ENCODE peak calls at places on chromosomes 11 and 22, in five cellular contexts. One of them, this sample, is unnamed.

GRCh38 chr11:3160252-3161031 is 4.7 kb downstream of the OSBPL5 start:
- DNase-seq in AG10803: peak
- DNase-seq in iPS-NIHi11: peak
- DNase-seq in anterior cingulate cortex: peak
- DNase-seq in CD4-positive, alpha-beta T cell: no peak
- DNase-seq in this sample: peak

GRCh38 chr11:6586434-6587359 is 16.7 kb downstream of the RRP8 start:
- DNase-seq in AG10803: peak
- DNase-seq in iPS-NIHi11: no peak
- DNase-seq in anterior cingulate cortex: no peak
- DNase-seq in CD4-positive, alpha-beta T cell: no peak
- DNase-seq in this sample: no peak

GRCh38 chr11:63007920-63008319 is 7.7 kb downstream of the SLC22A8 start:
- DNase-seq in AG10803: no peak
- DNase-seq in iPS-NIHi11: no peak
- DNase-seq in anterior cingulate cortex: no peak
- DNase-seq in CD4-positive, alpha-beta T cell: no peak
- DNase-seq in this sample: no peak

GRCh38 chr22:24146190-24146616 is 35.1 kb upstream of the SUSD2 start:
- DNase-seq in AG10803: peak
- DNase-seq in iPS-NIHi11: peak
- DNase-seq in anterior cingulate cortex: no peak
- DNase-seq in CD4-positive, alpha-beta T cell: no peak
- DNase-seq in this sample: peak

GRCh38 chr22:43884600-43885318 is 7.1 kb downstream of the PNPLA5 start:
- DNase-seq in AG10803: peak
- DNase-seq in iPS-NIHi11: peak
- DNase-seq in anterior cingulate cortex: no peak
- DNase-seq in CD4-positive, alpha-beta T cell: peak
- DNase-seq in this sample: peak

GRCh38 chr22:46833228-46833627 is 70.8 kb downstream of the TBC1D22A start:
- DNase-seq in AG10803: no peak
- DNase-seq in iPS-NIHi11: peak
- DNase-seq in anterior cingulate cortex: no peak
- DNase-seq in CD4-positive, alpha-beta T cell: no peak
- DNase-seq in this sample: no peak

GRCh38 chr11:113474362-113475159 is 637 bp downstream of the DRD2 start:
- DNase-seq in AG10803: peak
- DNase-seq in iPS-NIHi11: peak
- DNase-seq in anterior cingulate cortex: peak
- DNase-seq in CD4-positive, alpha-beta T cell: peak
- DNase-seq in this sample: peak

GRCh38 chr11:37595845-37596244 is 997.8 kb upstream of the RAG2 start:
- DNase-seq in AG10803: no peak
- DNase-seq in iPS-NIHi11: no peak
- DNase-seq in anterior cingulate cortex: no peak
- DNase-seq in CD4-positive, alpha-beta T cell: no peak
- DNase-seq in this sample: no peak

GRCh38 chr22:48567213-48567975 is 1260.3 kb downstream of the BRD1 start:
- DNase-seq in AG10803: peak
- DNase-seq in iPS-NIHi11: no peak
- DNase-seq in anterior cingulate cortex: no peak
- DNase-seq in CD4-positive, alpha-beta T cell: no peak
- DNase-seq in this sample: peak

GRCh38 chr11:40293655-40294342 is 1165.7 kb downstream of the LRRC4C start:
- DNase-seq in AG10803: peak
- DNase-seq in iPS-NIHi11: peak
- DNase-seq in anterior cingulate cortex: peak
- DNase-seq in CD4-positive, alpha-beta T cell: no peak
- DNase-seq in this sample: peak

GRCh38 chr11:90434858-90435257 is 212.0 kb upstream of the CHORDC1 start:
- DNase-seq in AG10803: no peak
- DNase-seq in iPS-NIHi11: peak
- DNase-seq in anterior cingulate cortex: no peak
- DNase-seq in CD4-positive, alpha-beta T cell: no peak
- DNase-seq in this sample: peak

GRCh38 chr11:35553831-35554230 is 28.4 kb upstream of the PAMR1 start:
- DNase-seq in AG10803: peak
- DNase-seq in iPS-NIHi11: no peak
- DNase-seq in anterior cingulate cortex: no peak
- DNase-seq in CD4-positive, alpha-beta T cell: no peak
- DNase-seq in this sample: no peak

GRCh38 chr22:30704978-30705377 is 10.3 kb downstream of the OSBP2 start:
- DNase-seq in AG10803: no peak
- DNase-seq in iPS-NIHi11: no peak
- DNase-seq in anterior cingulate cortex: no peak
- DNase-seq in CD4-positive, alpha-beta T cell: no peak
- DNase-seq in this sample: no peak

GRCh38 chr11:101049123-101049522 is 80.5 kb downstream of the PGR start:
- DNase-seq in AG10803: no peak
- DNase-seq in iPS-NIHi11: no peak
- DNase-seq in anterior cingulate cortex: no peak
- DNase-seq in CD4-positive, alpha-beta T cell: no peak
- DNase-seq in this sample: peak

GRCh38 chr11:35007277-35007676 is 90.9 kb downstream of the PDHX start:
- DNase-seq in AG10803: no peak
- DNase-seq in iPS-NIHi11: no peak
- DNase-seq in anterior cingulate cortex: no peak
- DNase-seq in CD4-positive, alpha-beta T cell: no peak
- DNase-seq in this sample: no peak

GRCh38 chr11:836274-836673 is 3.5 kb downstream of the CD151 start:
- DNase-seq in AG10803: no peak
- DNase-seq in iPS-NIHi11: no peak
- DNase-seq in anterior cingulate cortex: no peak
- DNase-seq in CD4-positive, alpha-beta T cell: no peak
- DNase-seq in this sample: no peak